ENCODE peak calls at places on chromosome 16, in ten cellular contexts. F is cardiac muscle cell, O is mesendoderm, V is MM.1S, X is endodermal cell, B is aorta, W is mucosa of descending colon, C is neural progenitor cell, G is psoas muscle, M is ascending aorta. K is an unnamed sample.

GRCh38 chr16:10668322-10669045 is 26.2 kb downstream of the TEKT5 start:
- DNase-seq in C (peak; percentile 76), V (peak; percentile 18), M (no peak), F (peak; percentile 28), W (no peak), B (peak; percentile 47), X (peak; percentile 85), O (peak; percentile 62), G (no peak), K (no peak)

GRCh38 chr16:67897231-67897630 is 4.2 kb downstream of the PSKH1 start:
- DNase-seq in F (peak; percentile 51), G (no peak), O (no peak), B (peak; percentile 69), M (peak; percentile 91), C (no peak), X (no peak), V (no peak), W (no peak), K (no peak)

GRCh38 chr16:1687427-1688316 is 9.6 kb downstream of the JPT2 start:
- DNase-seq in F (no peak), O (no peak), X (no peak), V (no peak), G (no peak), C (no peak), W (no peak), B (no peak), M (no peak), K (no peak)

GRCh38 chr16:68396481-68396880 is 51.8 kb downstream of the SMPD3 start:
- DNase-seq in O (no peak), F (peak; percentile 61), V (peak; percentile 47), C (peak; percentile 41), G (no peak), X (no peak), B (no peak), W (peak; percentile 80), M (no peak), K (no peak)

GRCh38 chr16:20049831-20050230 is 23.9 kb downstream of the GPR139 start:
- DNase-seq in F (no peak), B (no peak), W (no peak), M (no peak), X (peak; percentile 51), C (no peak), V (no peak), G (no peak), O (no peak), K (no peak)

GRCh38 chr16:30805056-30805369 is 18.0 kb upstream of the ZNF629 start:
- DNase-seq in V (no peak), W (no peak), X (no peak), M (no peak), B (no peak), G (no peak), O (no peak), F (no peak), C (no peak), K (no peak)

GRCh38 chr16:21685034-21685455 is 21.3 kb downstream of the OTOA start:
- DNase-seq in B (no peak), O (peak; percentile 39), F (peak; percentile 12), X (peak; percentile 88), C (peak; percentile 79), M (no peak), V (no peak), W (no peak), G (no peak), K (no peak)

GRCh38 chr16:660459-661183 is 7.3 kb upstream of the RHOT2 start:
- DNase-seq in B (peak; percentile 93), F (peak; percentile 86), M (peak; percentile 91), V (peak; percentile 90), X (peak; percentile 97), G (peak; percentile 96), O (peak; percentile 94), W (peak; percentile 93), C (peak; percentile 97), K (peak; percentile 87)

GRCh38 chr16:23119570-23119969 is 29.7 kb downstream of the USP31 start:
- DNase-seq in F (peak; percentile 58), V (no peak), G (no peak), C (no peak), M (no peak), W (no peak), O (no peak), B (no peak), X (no peak), K (no peak)

GRCh38 chr16:23121024-23121423 is 28.2 kb downstream of the USP31 start:
- DNase-seq in C (peak; percentile 36), O (no peak), V (no peak), W (peak; percentile 32), F (no peak), B (no peak), X (peak; percentile 58), G (no peak), M (no peak), K (no peak)

GRCh38 chr16:23124315-23124714 is 24.9 kb downstream of the USP31 start:
- DNase-seq in G (peak; percentile 73), F (peak; percentile 62), X (no peak), W (no peak), C (no peak), M (no peak), O (no peak), B (no peak), V (no peak), K (no peak)

GRCh38 chr16:23120562-23120961 is 28.7 kb downstream of the USP31 start:
- DNase-seq in O (no peak), V (no peak), C (no peak), B (no peak), M (no peak), F (no peak), G (no peak), X (no peak), W (no peak), K (no peak)

GRCh38 chr16:23122107-23122506 is 27.1 kb downstream of the USP31 start:
- DNase-seq in M (no peak), O (no peak), G (no peak), W (no peak), C (no peak), V (no peak), F (no peak), B (no peak), X (no peak), K (no peak)
- H3K4me1 ChIP-seq in M (peaks cover 4% of the 10 kb centered on the region), O (no peaks in the 10 kb centered on the region), G (peaks cover 49% of the 10 kb centered on the region), W (peaks cover 6% of the 10 kb centered on the region), C (peaks cover 30% of the 10 kb centered on the region), V (no peaks in the 10 kb centered on the region), F (peaks cover 6% of the 10 kb centered on the region), B (peaks cover 14% of the 10 kb centered on the region), X (no peaks in the 10 kb centered on the region), K (peaks cover 7% of the 10 kb centered on the region)

GRCh38 chr16:88782454-88783390 is 2.3 kb downstream of the PIEZO1 start:
- DNase-seq in O (no peak), M (peak; percentile 82), B (no peak), C (no peak), F (peak; percentile 27), W (no peak), V (no peak), G (peak; percentile 48), X (no peak), K (no peak)

GRCh38 chr16:88779406-88780099 is 5.5 kb downstream of the PIEZO1 start:
- DNase-seq in O (no peak), B (no peak), W (no peak), V (no peak), G (peak; percentile 69), F (peak; percentile 57), C (no peak), M (no peak), X (no peak), K (no peak)

GRCh38 chr16:88781140-88782077 is 3.6 kb downstream of the PIEZO1 start:
- DNase-seq in M (no peak), V (peak; percentile 67), B (peak; percentile 77), W (peak; percentile 64), F (no peak), O (no peak), C (no peak), G (peak; percentile 61), X (no peak), K (no peak)

GRCh38 chr16:88778541-88779065 is 6.4 kb downstream of the PIEZO1 start:
- DNase-seq in C (no peak), X (no peak), B (no peak), W (no peak), O (no peak), F (no peak), V (no peak), M (no peak), G (peak; percentile 32), K (no peak)

DNA sequence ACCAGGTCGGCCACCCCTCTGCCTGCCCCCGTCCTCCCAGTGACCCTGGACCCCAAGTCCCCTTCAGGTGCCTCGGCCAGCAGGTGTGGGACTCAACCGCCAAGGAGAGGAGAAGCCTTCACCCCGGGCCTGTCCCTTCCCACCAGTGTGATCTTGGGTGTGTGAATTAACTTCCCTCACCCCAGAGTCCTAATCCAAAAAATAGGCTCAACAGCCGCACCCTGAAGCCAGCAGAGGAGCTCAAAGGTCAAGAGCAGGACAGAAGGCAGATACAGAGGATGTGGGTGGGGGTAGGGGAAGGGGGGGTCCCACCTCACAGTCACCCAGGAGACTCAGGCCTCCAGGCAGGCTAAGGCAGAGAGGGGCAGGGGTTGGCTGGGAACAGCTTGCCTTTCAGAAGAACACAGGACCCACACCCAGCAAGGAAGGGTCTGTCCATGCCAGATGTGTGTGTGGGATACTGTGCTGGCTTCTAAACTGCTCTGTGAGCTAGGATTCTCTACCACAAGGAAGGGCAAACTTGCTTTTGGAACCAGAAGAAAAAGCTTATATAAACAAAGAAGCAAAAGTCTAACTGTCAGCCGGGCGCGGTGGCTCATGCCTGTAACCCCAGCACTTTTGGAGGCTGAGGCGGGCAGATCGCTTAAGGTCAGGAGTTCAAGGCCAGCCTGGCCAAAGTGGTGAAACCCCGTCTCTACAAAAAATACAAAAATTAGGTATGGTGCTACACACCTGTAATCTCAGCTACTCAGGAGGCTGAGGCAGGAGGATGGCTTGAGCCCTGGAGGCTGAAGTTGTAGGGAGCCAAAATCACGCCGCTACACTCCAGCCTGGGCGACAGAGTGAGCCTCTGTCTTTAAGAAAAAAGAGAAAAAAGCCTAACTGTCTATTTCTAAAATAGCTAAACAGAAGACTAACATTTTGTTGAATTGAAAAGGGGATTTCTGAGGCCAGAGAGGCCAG is 4.6 kb downstream of the PIEZO1 start:
- DNase-seq in B (no peak), W (no peak), V (no peak), F (no peak), O (no peak), C (no peak), M (no peak), G (peak; percentile 45), X (no peak), K (no peak)
- H3K4me1 ChIP-seq in B (no peaks in the 10 kb centered on the region), W (peaks cover 49% of the 10 kb centered on the region), V (peaks cover 16% of the 10 kb centered on the region), F (peaks cover 17% of the 10 kb centered on the region), O (no peaks in the 10 kb centered on the region), C (peaks cover 25% of the 10 kb centered on the region), M (peaks cover 15% of the 10 kb centered on the region), G (peaks cover 15% of the 10 kb centered on the region), X (peaks cover 16% of the 10 kb centered on the region), K (peaks cover 59% of the 10 kb centered on the region)

DNA sequence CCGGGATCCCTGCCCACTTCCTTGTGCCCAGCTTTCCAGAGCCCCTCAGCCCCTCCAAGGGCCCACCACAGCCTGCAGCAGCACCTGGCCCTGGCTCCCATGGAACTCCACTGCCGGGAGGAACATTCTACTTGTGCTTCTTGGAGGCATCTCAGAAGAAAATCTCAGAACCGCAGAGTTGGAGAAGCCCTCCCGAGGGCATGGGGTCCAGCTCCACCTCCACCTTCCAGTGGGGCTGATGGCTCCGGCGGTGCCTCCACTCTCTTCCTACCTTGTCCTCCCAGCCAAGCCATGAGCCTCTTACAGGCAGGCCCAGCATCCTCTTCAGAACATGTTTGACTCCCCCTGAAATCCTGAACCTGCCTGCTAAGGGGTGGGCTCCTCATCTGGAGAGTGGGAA is 79.4 kb upstream of the ZNF469 start:
- DNase-seq in V (no peak), X (no peak), O (no peak), W (no peak), C (no peak), B (no peak), M (no peak), F (no peak), G (no peak), K (no peak)
- H3K4me1 ChIP-seq in V (no peaks in the 10 kb centered on the region), X (no peaks in the 10 kb centered on the region), O (no peaks in the 10 kb centered on the region), W (no peaks in the 10 kb centered on the region), C (no peaks in the 10 kb centered on the region), B (no peaks in the 10 kb centered on the region), M (peaks cover 14% of the 10 kb centered on the region), F (no peaks in the 10 kb centered on the region), G (peaks cover 12% of the 10 kb centered on the region), K (peaks cover 25% of the 10 kb centered on the region)

DNA sequence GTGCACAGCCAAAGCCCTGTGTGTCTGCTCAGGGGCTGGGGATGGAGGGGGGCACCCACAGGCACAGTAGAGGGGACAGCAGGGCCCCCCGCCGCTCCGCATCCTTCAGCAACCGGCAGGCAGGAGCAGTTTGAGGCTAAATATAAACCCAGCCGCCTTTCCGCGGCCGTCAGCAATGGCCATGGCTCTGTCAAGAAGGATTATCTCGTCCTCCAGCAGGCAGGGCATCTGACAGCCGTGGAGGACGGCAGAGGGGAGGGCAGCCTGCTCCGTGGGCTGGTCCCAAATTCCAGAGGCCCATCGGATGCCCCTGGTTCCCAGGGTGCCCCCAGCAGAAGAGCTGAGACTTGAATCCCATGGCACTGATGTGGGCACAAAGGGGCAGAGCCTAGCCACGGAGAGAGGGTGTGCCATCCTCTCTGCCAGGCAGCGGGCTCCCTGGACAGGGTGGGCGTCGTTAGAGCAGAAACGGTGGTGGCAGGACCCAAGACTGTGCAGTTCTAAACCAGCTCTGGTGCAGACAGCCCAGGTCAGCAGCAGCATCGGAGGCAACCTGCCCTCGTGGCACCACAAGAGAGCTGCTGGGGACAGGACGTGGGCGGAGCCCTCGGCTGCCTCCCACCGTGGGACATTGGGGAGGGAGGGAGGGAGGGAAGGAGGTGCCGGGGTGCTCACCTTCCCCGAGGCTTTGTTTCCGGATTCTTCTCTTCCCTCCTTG is 198.8 kb upstream of the CIBAR2 start:
- DNase-seq in O (no peak), V (no peak), W (no peak), C (no peak), F (no peak), G (no peak), B (no peak), X (peak; percentile 75), M (no peak), K (no peak)
- H3K4me1 ChIP-seq in O (peaks cover 11% of the 10 kb centered on the region), V (peaks cover 11% of the 10 kb centered on the region), W (peaks cover 8% of the 10 kb centered on the region), C (peaks cover 48% of the 10 kb centered on the region), F (peaks cover 81% of the 10 kb centered on the region), G (peaks cover 94% of the 10 kb centered on the region), B (no peaks in the 10 kb centered on the region), X (peaks cover 35% of the 10 kb centered on the region), M (peaks cover 3% of the 10 kb centered on the region), K (no peaks in the 10 kb centered on the region)